ENCODE peak calls at places on chromosomes 5 and 9, in nine cellular contexts. S is NCI-H1417; N is foreskin fibroblast; P is T-cell; X is anterior cingulate cortex; O is brain microvascular endothelial cell; U is SK-MEL-5; R is epithelial cell of esophagus; B is activated CD8-positive, alpha-beta memory T cell treated with anti-CD3 and anti-CD28 coated beads, Interleukin-2, amount 50 U/mL, for 48 hours. W is an unnamed sample.

GRCh38 chr9:114283551-114284111 is 39.3 kb upstream of the ORM1 start:
- DNase-seq in B (no peak), R (no peak), U (no peak), X (no peak), N (no peak), P (no peak), O (no peak), S (no peak), W (no peak)

GRCh38 chr9:116476935-116477381 is 210.1 kb upstream of the TRIM32 start:
- DNase-seq in N (no peak), P (no peak), X (peak; percentile 48), R (no peak), O (no peak), B (no peak), S (no peak), U (no peak), W (no peak)

GRCh38 chr5:95027151-95027721 is 257.7 kb downstream of the MCTP1 start:
- DNase-seq in X (no peak), P (no peak), B (no peak), U (no peak), S (peak; percentile 1), R (no peak), O (no peak), N (no peak), W (no peak)

GRCh38 chr5:127878174-127878750 is 175.1 kb downstream of the CCDC192 start:
- DNase-seq in N (no peak), U (peak; percentile 80), X (peak; percentile 23), R (peak; percentile 73), P (no peak), O (peak; percentile 53), S (peak; percentile 54), B (no peak), W (no peak)

GRCh38 chr5:171888051-171888481 is 102.4 kb downstream of the SMIM23 start:
- DNase-seq in N (no peak), S (no peak), U (no peak), R (no peak), B (no peak), O (no peak), X (no peak), P (no peak), W (no peak)

GRCh38 chr9:94728719-94729118 is 2.2 kb downstream of the AOPEP start:
- DNase-seq in R (no peak), O (no peak), P (no peak), U (no peak), X (no peak), N (no peak), B (no peak), S (no peak), W (no peak)

GRCh38 chr5:39675676-39676075 is 250.9 kb upstream of the DAB2 start:
- DNase-seq in S (no peak), X (no peak), O (no peak), R (no peak), N (no peak), U (no peak), B (no peak), P (no peak), W (no peak)

GRCh38 chr5:68225911-68226563 is 10.5 kb downstream of the PIK3R1 start:
- DNase-seq in N (no peak), P (no peak), O (no peak), U (no peak), B (no peak), R (no peak), X (no peak), S (no peak), W (no peak)

GRCh38 chr5:146794326-146795029 is 84.1 kb downstream of the PPP2R2B start:
- DNase-seq in R (no peak), O (no peak), B (no peak), U (no peak), N (no peak), P (no peak), S (no peak), X (no peak), W (no peak)

GRCh38 chr5:139341187-139341688 is 416 bp upstream of the PAIP2 start:
- DNase-seq in B (no peak), P (no peak), U (no peak), S (no peak), N (no peak), R (no peak), X (no peak), O (no peak), W (no peak)

GRCh38 chr9:35791321-35791921 is at the start of gene NPR2:
- DNase-seq in B (no peak), U (no peak), X (no peak), P (no peak), N (peak; percentile 36), S (no peak), R (peak; percentile 10), O (no peak), W (no peak)

GRCh38 chr9:68690088-68690487 is 15.0 kb upstream of the PIP5K1B start:
- DNase-seq in P (no peak), U (peak; percentile 94), X (no peak), S (no peak), B (no peak), R (no peak), O (no peak), N (no peak), W (no peak)

GRCh38 chr5:78109891-78110324 is 184.6 kb downstream of the AP3B1 start:
- DNase-seq in U (no peak), S (no peak), O (no peak), P (no peak), R (no peak), N (no peak), B (no peak), X (no peak), W (no peak)

GRCh38 chr5:126044111-126044668 is 379.0 kb upstream of the GRAMD2B start:
- DNase-seq in P (no peak), O (peak; percentile 88), U (peak; percentile 92), N (no peak), B (no peak), X (no peak), S (peak; percentile 94), R (peak; percentile 13), W (no peak)

GRCh38 chr5:98108497-98108896 is 665.0 kb upstream of the RGMB start:
- DNase-seq in N (peak; percentile 96), B (no peak), U (no peak), O (peak; percentile 91), R (peak; percentile 83), X (no peak), S (no peak), P (no peak), W (no peak)

GRCh38 chr9:94847486-94847885 is 121.0 kb downstream of the AOPEP start:
- DNase-seq in S (no peak), B (no peak), N (peak; percentile 63), R (peak; percentile 58), U (no peak), P (no peak), X (no peak), O (peak; percentile 43), W (no peak)

GRCh38 chr5:150609843-150610584 is 30.4 kb upstream of the SYNPO start:
- DNase-seq in N (no peak), U (no peak), P (no peak), O (no peak), S (peak; percentile 11), B (no peak), X (peak; percentile 31), R (no peak), W (no peak)

GRCh38 chr5:159642379-159642778 is 273.9 kb upstream of the ADRA1B start:
- DNase-seq in U (no peak), B (no peak), S (no peak), N (no peak), R (no peak), X (no peak), P (no peak), O (no peak), W (no peak)

GRCh38 chr9:70229579-70229978 is 29.2 kb upstream of the SMC5 start:
- DNase-seq in S (peak; percentile 62), R (peak; percentile 54), N (peak; percentile 29), B (no peak), U (peak; percentile 60), O (no peak), P (no peak), X (no peak), W (no peak)

GRCh38 chr9:114532561-114533237 is 27.4 kb upstream of the WHRN start:
- DNase-seq in X (no peak), B (no peak), R (peak; percentile 9), U (peak; percentile 74), P (no peak), S (no peak), N (no peak), O (no peak), W (no peak)

GRCh38 chr5:91072891-91073290 is 310.2 kb downstream of the ARRDC3 start:
- DNase-seq in X (no peak), S (no peak), N (peak; percentile 56), B (no peak), O (no peak), U (no peak), R (peak; percentile 47), P (no peak), W (no peak)

GRCh38 chr9:135812961-135813360 is 94.4 kb downstream of the CAMSAP1 start:
- DNase-seq in S (no peak), P (no peak), O (no peak), U (no peak), R (no peak), B (no peak), X (no peak), N (no peak), W (no peak)

GRCh38 chr5:61277190-61277589 is 54.9 kb upstream of the ZSWIM6 start:
- DNase-seq in S (no peak), N (no peak), B (no peak), U (peak; percentile 47), O (peak; percentile 29), X (no peak), P (no peak), R (no peak), W (no peak)

GRCh38 chr9:118170032-118170955 is 466.1 kb downstream of the TLR4 start:
- DNase-seq in B (no peak), N (peak; percentile 1), S (peak; percentile 91), U (peak; percentile 80), P (no peak), X (peak; percentile 55), R (peak; percentile 48), O (peak; percentile 43), W (no peak)

W was measured in activated T-helper 1 cell treated with anti-CD3 and anti-CD28 coated beads, Interleukin-12 subunit alpha, Interleukin-12 subunit beta, Interleukin-2, Interleukin-4 antibody, amounts not matched to agents 30 ng/mL and 10 ng/mL and 1 ng/mL, durations not matched to agents 14 hours and 24 hours and 36 hours.